ENCODE peak calls at places on chromosomes 5 and 9, in seven cellular contexts. One of them, this sample, is unnamed.

GRCh38 chr5:77398896-77399295 is 93.2 kb downstream of the WDR41 start:
- DNase-seq in astrocyte of the hippocampus: no peak
- DNase-seq in NCI-H2081: no peak
- DNase-seq in Caki2: no peak
- DNase-seq in COLO829: no peak
- DNase-seq in effector memory CD8-positive, alpha-beta T cell: no peak
- DNase-seq in CD4-positive, alpha-beta memory T cell: no peak
- DNase-seq in this sample: no peak

GRCh38 chr5:139577689-139578347 is 16.7 kb downstream of the UBE2D2 start:
- DNase-seq in astrocyte of the hippocampus: no peak
- DNase-seq in NCI-H2081: no peak
- DNase-seq in Caki2: no peak
- DNase-seq in COLO829: no peak
- DNase-seq in effector memory CD8-positive, alpha-beta T cell: no peak
- DNase-seq in CD4-positive, alpha-beta memory T cell: no peak
- DNase-seq in this sample: no peak

GRCh38 chr5:68086857-68087256 is 128.7 kb upstream of the PIK3R1 start:
- DNase-seq in astrocyte of the hippocampus: peak; percentile 69
- DNase-seq in NCI-H2081: no peak
- DNase-seq in Caki2: no peak
- DNase-seq in COLO829: peak; percentile 30
- DNase-seq in effector memory CD8-positive, alpha-beta T cell: no peak
- DNase-seq in CD4-positive, alpha-beta memory T cell: no peak
- DNase-seq in this sample: no peak

GRCh38 chr5:435961-436640 is 6.9 kb upstream of the EXOC3 start:
- DNase-seq in astrocyte of the hippocampus: peak; percentile 53
- DNase-seq in NCI-H2081: peak; percentile 69
- DNase-seq in Caki2: no peak
- DNase-seq in COLO829: no peak
- DNase-seq in effector memory CD8-positive, alpha-beta T cell: no peak
- DNase-seq in CD4-positive, alpha-beta memory T cell: no peak
- DNase-seq in this sample: no peak

GRCh38 chr9:128104171-128104618 is 23.3 kb downstream of the PTGES2 start:
- DNase-seq in astrocyte of the hippocampus: peak; percentile 73
- DNase-seq in NCI-H2081: peak; percentile 93
- DNase-seq in Caki2: no peak
- DNase-seq in COLO829: no peak
- DNase-seq in effector memory CD8-positive, alpha-beta T cell: no peak
- DNase-seq in CD4-positive, alpha-beta memory T cell: no peak
- DNase-seq in this sample: no peak

GRCh38 chr5:62093981-62094380 is 212.0 kb upstream of the KIF2A start:
- DNase-seq in astrocyte of the hippocampus: peak; percentile 83
- DNase-seq in NCI-H2081: peak; percentile 86
- DNase-seq in Caki2: peak; percentile 21
- DNase-seq in COLO829: peak; percentile 30
- DNase-seq in effector memory CD8-positive, alpha-beta T cell: no peak
- DNase-seq in CD4-positive, alpha-beta memory T cell: no peak
- DNase-seq in this sample: no peak

GRCh38 chr5:135356522-135357318 is 42.3 kb downstream of the MACROH2A1 start:
- DNase-seq in astrocyte of the hippocampus: peak; percentile 42
- DNase-seq in NCI-H2081: no peak
- DNase-seq in Caki2: peak; percentile 16
- DNase-seq in COLO829: no peak
- DNase-seq in effector memory CD8-positive, alpha-beta T cell: no peak
- DNase-seq in CD4-positive, alpha-beta memory T cell: no peak
- DNase-seq in this sample: no peak

GRCh38 chr5:756171-756570 is 28.4 kb downstream of the ZDHHC11B start:
- DNase-seq in astrocyte of the hippocampus: no peak
- DNase-seq in NCI-H2081: no peak
- DNase-seq in Caki2: no peak
- DNase-seq in COLO829: no peak
- DNase-seq in effector memory CD8-positive, alpha-beta T cell: no peak
- DNase-seq in CD4-positive, alpha-beta memory T cell: no peak
- DNase-seq in this sample: no peak

GRCh38 chr9:92506184-92506857 is 24.0 kb upstream of the ASPN start:
- DNase-seq in astrocyte of the hippocampus: peak; percentile 90
- DNase-seq in NCI-H2081: no peak
- DNase-seq in Caki2: peak; percentile 40
- DNase-seq in COLO829: peak; percentile 57
- DNase-seq in effector memory CD8-positive, alpha-beta T cell: no peak
- DNase-seq in CD4-positive, alpha-beta memory T cell: no peak
- DNase-seq in this sample: no peak

GRCh38 chr9:25658587-25658986 is 19.7 kb downstream of the TUSC1 start:
- DNase-seq in astrocyte of the hippocampus: no peak
- DNase-seq in NCI-H2081: no peak
- DNase-seq in Caki2: peak; percentile 58
- DNase-seq in COLO829: no peak
- DNase-seq in effector memory CD8-positive, alpha-beta T cell: no peak
- DNase-seq in CD4-positive, alpha-beta memory T cell: no peak
- DNase-seq in this sample: no peak

GRCh38 chr9:95834281-95834907 is 41.1 kb upstream of the ERCC6L2 start:
- DNase-seq in astrocyte of the hippocampus: peak; percentile 79
- DNase-seq in NCI-H2081: no peak
- DNase-seq in Caki2: no peak
- DNase-seq in COLO829: no peak
- DNase-seq in effector memory CD8-positive, alpha-beta T cell: no peak
- DNase-seq in CD4-positive, alpha-beta memory T cell: no peak
- DNase-seq in this sample: no peak

GRCh38 chr5:146313027-146313426 is 25.6 kb upstream of the POU4F3 start:
- DNase-seq in astrocyte of the hippocampus: no peak
- DNase-seq in NCI-H2081: no peak
- DNase-seq in Caki2: no peak
- DNase-seq in COLO829: no peak
- DNase-seq in effector memory CD8-positive, alpha-beta T cell: no peak
- DNase-seq in CD4-positive, alpha-beta memory T cell: no peak
- DNase-seq in this sample: no peak

GRCh38 chr9:5714501-5715401 is 85.8 kb downstream of the RIC1 start:
- DNase-seq in astrocyte of the hippocampus: peak; percentile 52
- DNase-seq in NCI-H2081: peak; percentile 20
- DNase-seq in Caki2: peak; percentile 77
- DNase-seq in COLO829: no peak
- DNase-seq in effector memory CD8-positive, alpha-beta T cell: no peak
- DNase-seq in CD4-positive, alpha-beta memory T cell: no peak
- DNase-seq in this sample: no peak